ENCODE peak calls at places on chromosomes 12 and 14, in seven cellular contexts. One of them, this sample, is unnamed. For H3K9me3, the result is how much of the 10 kb centered on the place peaks cover.

GRCh38 chr12:129717438-129717837 is 186.4 kb downstream of the TMEM132D start:
- DNase-seq in A549: no peak
- DNase-seq in colonic mucosa: no peak
- DNase-seq in testis: no peak
- DNase-seq in breast epithelium: no peak
- DNase-seq in CD4-positive, alpha-beta memory T cell: no peak
- DNase-seq in tibial artery: no peak
- DNase-seq in this sample: no peak

GRCh38 chr14:81302613-81303012 is 81.9 kb upstream of the GTF2A1 start:
- DNase-seq in testis: no peak
- DNase-seq in tibial artery: no peak
- DNase-seq in colonic mucosa: no peak
- DNase-seq in CD4-positive, alpha-beta memory T cell: no peak
- DNase-seq in breast epithelium: no peak
- DNase-seq in A549: peak
- DNase-seq in this sample: no peak

GRCh38 chr14:102295301-102295700 is 9.7 kb downstream of the MOK start:
- DNase-seq in A549: no peak
- DNase-seq in colonic mucosa: no peak
- DNase-seq in breast epithelium: no peak
- DNase-seq in CD4-positive, alpha-beta memory T cell: no peak
- DNase-seq in testis: no peak
- DNase-seq in tibial artery: no peak
- DNase-seq in this sample: no peak

GRCh38 chr12:121713257-121714155 is 954 bp downstream of the TMEM120B start:
- DNase-seq in tibial artery: no peak
- DNase-seq in CD4-positive, alpha-beta memory T cell: no peak
- DNase-seq in testis: peak
- DNase-seq in colonic mucosa: peak
- DNase-seq in A549: no peak
- DNase-seq in breast epithelium: no peak
- DNase-seq in this sample: no peak

GRCh38 chr14:65840786-65841185 is 428.3 kb downstream of the FUT8 start:
- DNase-seq in colonic mucosa: no peak
- DNase-seq in CD4-positive, alpha-beta memory T cell: no peak
- DNase-seq in A549: no peak
- DNase-seq in testis: no peak
- DNase-seq in tibial artery: no peak
- DNase-seq in breast epithelium: no peak
- DNase-seq in this sample: no peak

GRCh38 chr12:119182701-119183493 is 4.2 kb downstream of the HSPB8 start:
- DNase-seq in CD4-positive, alpha-beta memory T cell: no peak
- DNase-seq in testis: no peak
- DNase-seq in breast epithelium: no peak
- DNase-seq in tibial artery: no peak
- DNase-seq in colonic mucosa: no peak
- DNase-seq in A549: peak
- DNase-seq in this sample: no peak

GRCh38 chr12:127388985-127389384 is 878.0 kb upstream of the TMEM132C start:
- DNase-seq in A549: no peak
- DNase-seq in breast epithelium: no peak
- DNase-seq in CD4-positive, alpha-beta memory T cell: no peak
- DNase-seq in tibial artery: no peak
- DNase-seq in testis: no peak
- DNase-seq in colonic mucosa: no peak
- DNase-seq in this sample: no peak

GRCh38 chr12:66885115-66885875 is 206.4 kb upstream of the GRIP1 start:
- DNase-seq in tibial artery: no peak
- DNase-seq in breast epithelium: no peak
- DNase-seq in CD4-positive, alpha-beta memory T cell: no peak
- DNase-seq in A549: no peak
- DNase-seq in colonic mucosa: no peak
- DNase-seq in testis: no peak
- DNase-seq in this sample: no peak

GRCh38 chr12:129868566-129868965 is 35.3 kb downstream of the TMEM132D start:
- DNase-seq in A549: no peak
- DNase-seq in testis: no peak
- DNase-seq in breast epithelium: no peak
- DNase-seq in colonic mucosa: no peak
- DNase-seq in tibial artery: no peak
- DNase-seq in CD4-positive, alpha-beta memory T cell: no peak
- DNase-seq in this sample: no peak

GRCh38 chr12:45220961-45221360 is 5.1 kb downstream of the ANO6 start:
- DNase-seq in tibial artery: no peak
- DNase-seq in testis: no peak
- DNase-seq in colonic mucosa: no peak
- DNase-seq in breast epithelium: no peak
- DNase-seq in CD4-positive, alpha-beta memory T cell: no peak
- DNase-seq in A549: no peak
- DNase-seq in this sample: no peak

GRCh38 chr12:49413010-49413409 is 45.7 kb downstream of the SPATS2 start:
- DNase-seq in tibial artery: no peak
- DNase-seq in breast epithelium: no peak
- DNase-seq in colonic mucosa: no peak
- DNase-seq in A549: no peak
- DNase-seq in CD4-positive, alpha-beta memory T cell: no peak
- DNase-seq in testis: no peak
- DNase-seq in this sample: no peak

GRCh38 chr12:39772708-39773665 is 153.4 kb upstream of the ABCD2 start:
- DNase-seq in A549: no peak
- DNase-seq in CD4-positive, alpha-beta memory T cell: no peak
- DNase-seq in testis: no peak
- DNase-seq in tibial artery: no peak
- DNase-seq in colonic mucosa: no peak
- DNase-seq in breast epithelium: no peak
- DNase-seq in this sample: no peak

GRCh38 chr14:26992403-26993115 is 394.7 kb upstream of the NOVA1 start:
- DNase-seq in breast epithelium: no peak
- DNase-seq in A549: peak
- DNase-seq in CD4-positive, alpha-beta memory T cell: no peak
- DNase-seq in colonic mucosa: peak
- DNase-seq in tibial artery: no peak
- DNase-seq in testis: no peak
- DNase-seq in this sample: no peak

GRCh38 chr12:62787023-62787422 is 147.9 kb downstream of the PPM1H start:
- DNase-seq in testis: no peak
- DNase-seq in CD4-positive, alpha-beta memory T cell: no peak
- DNase-seq in A549: peak
- DNase-seq in tibial artery: no peak
- DNase-seq in breast epithelium: no peak
- DNase-seq in colonic mucosa: no peak
- DNase-seq in this sample: no peak

GRCh38 chr12:56097738-56098137 is 6.6 kb upstream of the PA2G4 start:
- DNase-seq in testis: no peak
- DNase-seq in A549: no peak
- DNase-seq in breast epithelium: no peak
- DNase-seq in colonic mucosa: no peak
- DNase-seq in CD4-positive, alpha-beta memory T cell: no peak
- DNase-seq in tibial artery: no peak
- DNase-seq in this sample: no peak

GRCh38 chr14:99036594-99037293 is 235.3 kb downstream of the BCL11B start:
- DNase-seq in CD4-positive, alpha-beta memory T cell: no peak
- DNase-seq in tibial artery: peak
- DNase-seq in testis: peak
- DNase-seq in breast epithelium: no peak
- DNase-seq in colonic mucosa: no peak
- DNase-seq in A549: no peak
- DNase-seq in this sample: no peak

GRCh38 chr12:58711968-58712367 is 208.3 kb downstream of the LRIG3 start:
- DNase-seq in colonic mucosa: no peak
- DNase-seq in CD4-positive, alpha-beta memory T cell: no peak
- DNase-seq in tibial artery: no peak
- DNase-seq in testis: no peak
- DNase-seq in breast epithelium: no peak
- DNase-seq in A549: no peak
- DNase-seq in this sample: no peak

GRCh38 chr14:69312608-69313007 is 52.6 kb downstream of the GALNT16 start:
- DNase-seq in breast epithelium: peak
- DNase-seq in A549: no peak
- DNase-seq in tibial artery: no peak
- DNase-seq in colonic mucosa: no peak
- DNase-seq in testis: no peak
- DNase-seq in CD4-positive, alpha-beta memory T cell: no peak
- DNase-seq in this sample: no peak

GRCh38 chr12:131513606-131514005 is 197.3 kb upstream of the SFSWAP start:
- DNase-seq in testis: no peak
- DNase-seq in CD4-positive, alpha-beta memory T cell: no peak
- DNase-seq in breast epithelium: no peak
- DNase-seq in colonic mucosa: no peak
- DNase-seq in A549: no peak
- DNase-seq in tibial artery: no peak
- DNase-seq in this sample: no peak

GRCh38 chr14:35963209-35963608 is 137.1 kb downstream of the BRMS1L start:
- DNase-seq in tibial artery: no peak
- DNase-seq in colonic mucosa: no peak
- DNase-seq in A549: peak
- DNase-seq in breast epithelium: no peak
- DNase-seq in testis: no peak
- DNase-seq in CD4-positive, alpha-beta memory T cell: no peak
- DNase-seq in this sample: no peak

GRCh38 chr14:88864198-88864597 is 39.7 kb downstream of the TTC8 start:
- DNase-seq in A549: no peak
- DNase-seq in breast epithelium: no peak
- DNase-seq in testis: no peak
- DNase-seq in tibial artery: no peak
- DNase-seq in CD4-positive, alpha-beta memory T cell: no peak
- DNase-seq in colonic mucosa: no peak
- DNase-seq in this sample: no peak

GRCh38 chr14:96455588-96455987 is 46.6 kb upstream of the PAPOLA start:
- DNase-seq in CD4-positive, alpha-beta memory T cell: no peak
- DNase-seq in colonic mucosa: no peak
- DNase-seq in testis: no peak
- DNase-seq in tibial artery: no peak
- DNase-seq in A549: no peak
- DNase-seq in breast epithelium: no peak
- DNase-seq in this sample: no peak

GRCh38 chr14:100065161-100065871 is at the start of gene EVL:
- DNase-seq in CD4-positive, alpha-beta memory T cell: peak
- DNase-seq in A549: no peak
- DNase-seq in colonic mucosa: no peak
- DNase-seq in tibial artery: no peak
- DNase-seq in breast epithelium: no peak
- DNase-seq in testis: no peak
- DNase-seq in this sample: peak

GRCh38 chr12:70812124-70812523 is 108.4 kb downstream of the PTPRR start:
- DNase-seq in breast epithelium: no peak
- DNase-seq in tibial artery: no peak
- DNase-seq in CD4-positive, alpha-beta memory T cell: no peak
- DNase-seq in testis: no peak
- DNase-seq in colonic mucosa: peak
- DNase-seq in A549: no peak
- DNase-seq in this sample: no peak

GRCh38 chr14:100622234-100622633 is 35.0 kb upstream of the BEGAIN start:
- DNase-seq in A549: no peak
- DNase-seq in CD4-positive, alpha-beta memory T cell: no peak
- DNase-seq in testis: no peak
- DNase-seq in colonic mucosa: no peak
- DNase-seq in breast epithelium: no peak
- DNase-seq in tibial artery: no peak
- DNase-seq in this sample: no peak

GRCh38 chr12:108332791-108333382 is 6.2 kb downstream of the CMKLR1 start:
- DNase-seq in CD4-positive, alpha-beta memory T cell: no peak
- DNase-seq in breast epithelium: no peak
- DNase-seq in A549: no peak
- DNase-seq in colonic mucosa: peak
- DNase-seq in tibial artery: peak
- DNase-seq in testis: peak
- DNase-seq in this sample: no peak

GRCh38 chr12:110689002-110689600 is at the start of gene HVCN1:
- DNase-seq in colonic mucosa: peak
- DNase-seq in A549: no peak
- DNase-seq in CD4-positive, alpha-beta memory T cell: peak
- DNase-seq in testis: peak
- DNase-seq in tibial artery: peak
- DNase-seq in breast epithelium: no peak
- DNase-seq in this sample: peak

GRCh38 chr14:106665814-106666213 is 1139.4 kb downstream of the TMEM121 start:
- DNase-seq in tibial artery: no peak
- DNase-seq in colonic mucosa: no peak
- DNase-seq in testis: no peak
- DNase-seq in A549: no peak
- DNase-seq in breast epithelium: no peak
- DNase-seq in CD4-positive, alpha-beta memory T cell: no peak
- DNase-seq in this sample: no peak
- H3K9me3 ChIP-seq in tibial artery: under half
- H3K9me3 ChIP-seq in colonic mucosa: under half
- H3K9me3 ChIP-seq in testis: under half
- H3K9me3 ChIP-seq in A549: under half
- H3K9me3 ChIP-seq in breast epithelium: under half
- H3K9me3 ChIP-seq in CD4-positive, alpha-beta memory T cell: under half
- H3K9me3 ChIP-seq in this sample: under half

DNA sequence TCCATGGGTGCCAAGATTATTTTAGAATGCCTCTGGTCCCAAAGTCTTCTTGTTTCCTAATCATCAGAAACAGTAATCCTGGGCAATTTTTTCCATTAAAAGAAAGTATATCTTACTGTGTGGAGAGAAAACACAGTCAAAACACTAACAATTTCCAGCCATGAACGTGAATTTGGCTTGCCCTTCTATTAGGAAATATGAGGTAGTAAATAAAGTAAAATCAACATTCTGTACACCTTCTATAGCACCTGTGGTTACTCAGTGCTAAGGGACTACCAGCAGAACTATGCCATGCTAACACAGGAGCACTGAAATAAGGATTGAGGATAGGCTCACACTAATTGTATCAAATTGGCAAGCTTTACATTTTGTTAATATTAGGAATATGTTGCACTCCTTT is 60.1 kb downstream of the NTN4 start:
- DNase-seq in breast epithelium: no peak
- DNase-seq in A549: no peak
- DNase-seq in CD4-positive, alpha-beta memory T cell: no peak
- DNase-seq in colonic mucosa: no peak
- DNase-seq in testis: no peak
- DNase-seq in tibial artery: no peak
- DNase-seq in this sample: no peak
- H3K9me3 ChIP-seq in breast epithelium: under half
- H3K9me3 ChIP-seq in A549: under half
- H3K9me3 ChIP-seq in CD4-positive, alpha-beta memory T cell: under half
- H3K9me3 ChIP-seq in colonic mucosa: under half
- H3K9me3 ChIP-seq in testis: under half
- H3K9me3 ChIP-seq in tibial artery: under half
- H3K9me3 ChIP-seq in this sample: under half

DNA sequence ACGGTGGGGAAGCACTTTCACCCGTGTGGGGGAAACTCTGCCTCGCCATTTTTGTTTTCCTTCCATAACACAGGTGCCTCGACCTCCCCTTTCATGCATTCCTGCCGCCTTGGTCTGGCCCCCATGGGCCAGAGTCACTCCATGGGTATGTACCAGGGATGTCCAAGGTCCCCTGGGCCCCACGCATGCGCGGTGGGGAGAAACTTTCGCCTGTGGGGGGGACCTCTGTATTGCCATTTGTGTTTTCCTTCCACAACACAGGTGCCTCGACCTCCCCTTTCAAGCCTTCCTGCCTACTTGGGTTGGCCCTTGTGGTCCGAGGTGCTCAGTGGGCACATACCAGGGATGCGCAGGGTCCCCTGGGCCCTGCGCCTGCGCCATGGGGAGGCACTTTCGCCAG is 345.8 kb downstream of the ALG10 start:
- DNase-seq in A549: no peak
- DNase-seq in testis: no peak
- DNase-seq in breast epithelium: no peak
- DNase-seq in tibial artery: no peak
- DNase-seq in CD4-positive, alpha-beta memory T cell: no peak
- DNase-seq in colonic mucosa: no peak
- DNase-seq in this sample: no peak
- H3K9me3 ChIP-seq in A549: under half
- H3K9me3 ChIP-seq in testis: under half
- H3K9me3 ChIP-seq in breast epithelium: half or more
- H3K9me3 ChIP-seq in tibial artery: half or more
- H3K9me3 ChIP-seq in CD4-positive, alpha-beta memory T cell: under half
- H3K9me3 ChIP-seq in colonic mucosa: under half
- H3K9me3 ChIP-seq in this sample: under half

GRCh38 chr12:34344851-34345522 is 322.7 kb downstream of the ALG10 start:
- DNase-seq in tibial artery: no peak
- DNase-seq in CD4-positive, alpha-beta memory T cell: no peak
- DNase-seq in breast epithelium: no peak
- DNase-seq in testis: no peak
- DNase-seq in A549: no peak
- DNase-seq in colonic mucosa: no peak
- DNase-seq in this sample: no peak
- H3K9me3 ChIP-seq in tibial artery: half or more
- H3K9me3 ChIP-seq in CD4-positive, alpha-beta memory T cell: under half
- H3K9me3 ChIP-seq in breast epithelium: half or more
- H3K9me3 ChIP-seq in testis: under half
- H3K9me3 ChIP-seq in A549: under half
- H3K9me3 ChIP-seq in colonic mucosa: under half
- H3K9me3 ChIP-seq in this sample: under half

This sample was measured in T-helper 17 cell.